ENCODE peak calls at places on chromosomes 2 and 18, in seven cellular contexts. K, O, I, H, N, F and P are unnamed samples.
A peak's percentile ranks its signal among the peaks of the same experiment; 100 is the strongest.

GRCh38 chr18:10351858-10352257 is 102.6 kb upstream of the APCDD1 start:
- DNase-seq in K (no peak), O (no peak), I (no peak), H (no peak), N (no peak), F (no peak), P (no peak)

GRCh38 chr18:7608798-7609197 is 41.7 kb downstream of the PTPRM start:
- DNase-seq in K (no peak), O (peak; percentile 54), I (no peak), H (no peak), N (no peak), F (no peak), P (no peak)

GRCh38 chr2:172288603-172289002 is 138.8 kb upstream of the ITGA6 start:
- DNase-seq in K (no peak), O (peak; percentile 47), I (no peak), H (no peak), N (no peak), F (peak; percentile 88), P (peak; percentile 9)

GRCh38 chr2:157267476-157267875 is 10.0 kb downstream of the GALNT5 start:
- DNase-seq in K (no peak), O (no peak), I (no peak), H (no peak), N (no peak), F (no peak), P (peak; percentile 7)

GRCh38 chr2:127094509-127095366 is 12.2 kb downstream of the BIN1 start:
- DNase-seq in K (peak; percentile 51), O (peak; percentile 33), I (no peak), H (no peak), N (no peak), F (peak; percentile 49), P (no peak)

GRCh38 chr2:222105046-222105445 is 193.8 kb downstream of the PAX3 start:
- DNase-seq in K (no peak), O (no peak), I (no peak), H (no peak), N (no peak), F (peak; percentile 30), P (no peak)

GRCh38 chr2:72010647-72011355 is 136.9 kb downstream of the CYP26B1 start:
- DNase-seq in K (no peak), O (no peak), I (peak; percentile 39), H (peak; percentile 12), N (no peak), F (no peak), P (no peak)

GRCh38 chr2:240966906-240967680 is 31.3 kb upstream of the SNED1 start:
- DNase-seq in K (no peak), O (no peak), I (no peak), H (peak; percentile 54), N (no peak), F (no peak), P (no peak)

GRCh38 chr2:110735366-110735765 is 3.0 kb downstream of the ACOXL start:
- DNase-seq in K (no peak), O (no peak), I (no peak), H (no peak), N (no peak), F (peak; percentile 83), P (no peak)

GRCh38 chr2:238509151-238509820 is 82.6 kb downstream of the ASB1 start:
- DNase-seq in K (peak; percentile 89), O (peak; percentile 36), I (peak; percentile 62), H (peak; percentile 55), N (no peak), F (no peak), P (no peak)

GRCh38 chr2:241051578-241052487 is 50.3 kb downstream of the MTERF4 start:
- DNase-seq in K (no peak), O (no peak), I (peak; percentile 37), H (no peak), N (no peak), F (no peak), P (peak; percentile 2)

GRCh38 chr2:135913726-135914365 is 37.6 kb upstream of the MCM6 start:
- DNase-seq in K (peak; percentile 51), O (peak; percentile 47), I (no peak), H (no peak), N (peak; percentile 73), F (peak; percentile 76), P (peak; percentile 36)

GRCh38 chr18:72995558-72995957 is 127.8 kb upstream of the NETO1 start:
- DNase-seq in K (no peak), O (no peak), I (no peak), H (no peak), N (no peak), F (peak; percentile 82), P (no peak)

GRCh38 chr2:128879161-128879560 is 560.5 kb upstream of the HS6ST1 start:
- DNase-seq in K (peak; percentile 71), O (no peak), I (peak; percentile 54), H (peak; percentile 62), N (no peak), F (no peak), P (no peak)

GRCh38 chr2:100577777-100578176 is 15.0 kb downstream of the PDCL3 start:
- DNase-seq in K (no peak), O (no peak), I (no peak), H (no peak), N (no peak), F (peak; percentile 62), P (no peak)

GRCh38 chr2:108920686-108921085 is 68.3 kb downstream of the EDAR start:
- DNase-seq in K (no peak), O (no peak), I (no peak), H (peak; percentile 17), N (no peak), F (no peak), P (no peak)

GRCh38 chr18:8699948-8700347 is 5.4 kb upstream of the MTCL1 start:
- DNase-seq in K (no peak), O (peak; percentile 27), I (no peak), H (no peak), N (no peak), F (no peak), P (no peak)

GRCh38 chr2:100161940-100162620 is 19.7 kb upstream of the AFF3 start:
- DNase-seq in K (no peak), O (no peak), I (no peak), H (no peak), N (no peak), F (no peak), P (no peak)

GRCh38 chr2:125004091-125004800 is 979.2 kb downstream of the CNTNAP5 start:
- DNase-seq in K (no peak), O (no peak), I (no peak), H (no peak), N (no peak), F (no peak), P (no peak)

GRCh38 chr2:186687774-186688173 is 6.1 kb upstream of the FAM171B start:
- DNase-seq in K (no peak), O (peak; percentile 90), I (no peak), H (no peak), N (peak; percentile 30), F (no peak), P (no peak)

GRCh38 chr2:158315803-158316413 is 140.6 kb downstream of the CCDC148 start:
- DNase-seq in K (no peak), O (no peak), I (no peak), H (no peak), N (no peak), F (no peak), P (no peak)

GRCh38 chr2:204692790-204693189 is 147.5 kb downstream of the PARD3B start:
- DNase-seq in K (no peak), O (no peak), I (no peak), H (no peak), N (no peak), F (no peak), P (no peak)

GRCh38 chr2:204696124-204696523 is 150.8 kb downstream of the PARD3B start:
- DNase-seq in K (no peak), O (no peak), I (no peak), H (no peak), N (no peak), F (no peak), P (no peak)

GRCh38 chr2:204693262-204693661 is 148.0 kb downstream of the PARD3B start:
- DNase-seq in K (no peak), O (no peak), I (no peak), H (no peak), N (no peak), F (no peak), P (no peak)

GRCh38 chr2:204695506-204695905 is 150.2 kb downstream of the PARD3B start:
- DNase-seq in K (no peak), O (peak; percentile 44), I (no peak), H (no peak), N (no peak), F (no peak), P (no peak)

GRCh38 chr2:204691911-204692510 is 146.7 kb downstream of the PARD3B start:
- DNase-seq in K (peak; percentile 81), O (peak; percentile 91), I (no peak), H (peak; percentile 40), N (peak; percentile 51), F (peak; percentile 88), P (peak; percentile 34)
- TF ChIP-seq CTCF in K (peak; percentile 91), O (peak; percentile 84), I (peak; percentile 72), H (peak; percentile 84), N (peak; percentile 86), F (peak; percentile 89), P (peak; percentile 75)

DNA sequence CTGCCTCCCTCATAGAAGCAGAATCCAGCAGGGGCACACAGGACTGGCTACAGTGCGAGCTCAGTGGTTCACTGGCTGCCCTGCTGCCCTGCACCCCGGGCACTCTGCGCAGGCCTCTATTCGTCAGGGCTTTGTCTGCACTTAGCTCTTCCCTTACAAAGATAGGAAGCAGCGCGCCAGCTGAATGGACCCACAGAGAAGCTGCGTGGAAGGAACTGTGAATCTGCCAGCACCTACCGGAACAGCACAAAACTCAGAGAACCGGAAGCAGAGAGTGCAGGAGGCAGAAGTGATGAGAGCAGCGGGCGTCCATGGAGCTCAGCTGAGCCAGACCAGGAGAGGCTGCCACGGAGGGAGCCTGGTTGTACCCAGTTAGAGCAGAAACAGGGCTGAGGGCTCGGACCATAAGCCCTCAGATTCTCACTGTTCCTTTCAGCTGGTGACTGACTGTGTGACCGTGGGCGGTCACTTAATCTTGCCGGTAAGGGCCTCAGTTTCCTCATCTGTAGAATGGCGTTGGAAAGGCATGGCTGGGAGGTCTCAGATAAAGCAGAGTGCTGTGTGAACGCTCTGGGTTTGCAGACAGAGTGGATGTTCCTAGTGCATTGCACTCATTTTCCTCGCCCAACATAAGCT is 23.1 kb upstream of the SLC66A3 start:
- DNase-seq in K (no peak), O (no peak), I (no peak), H (no peak), N (no peak), F (no peak), P (no peak)
- H3K4me2 ChIP-seq in K (no peak overlapping the region), O (no peak overlapping the region), I (peak overlapping the region; percentile 82), H (no peak overlapping the region), N (peak overlapping the region; percentile 46), F (peak overlapping the region; percentile 89), P (peak overlapping the region; percentile 80)

DNA sequence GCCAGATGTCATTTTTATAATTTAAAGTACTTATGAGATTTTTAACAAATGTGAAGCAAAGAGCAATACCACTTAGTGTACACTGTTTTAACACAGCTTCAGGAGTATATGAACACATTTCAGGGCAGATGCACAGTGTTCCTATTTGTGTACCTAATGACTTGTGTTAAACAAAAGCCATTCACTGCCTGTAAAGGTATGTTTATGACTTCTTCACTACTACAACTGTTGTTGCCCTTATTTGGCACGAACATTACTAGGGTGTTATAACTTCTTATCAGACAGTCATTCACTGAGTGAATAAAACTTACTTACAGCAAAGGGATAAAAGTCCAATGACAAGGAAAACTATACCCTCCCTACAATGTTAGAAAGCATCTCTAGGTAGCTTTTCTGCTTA is 85.4 kb upstream of the CAVIN2 start:
- DNase-seq in K (no peak), O (no peak), I (no peak), H (no peak), N (no peak), F (no peak), P (no peak)
- H2AFZ ChIP-seq in K (no peak overlapping the region), O (no peak overlapping the region), I (no peak overlapping the region), H (no peak overlapping the region), N (no peak overlapping the region), F (no peak overlapping the region), P (no peak overlapping the region)

GRCh38 chr2:81901017-81901416 is 1596.5 kb upstream of the LRRTM1 start:
- DNase-seq in K (peak; percentile 9), O (no peak), I (no peak), H (no peak), N (peak; percentile 1), F (peak; percentile 54), P (no peak)
- TF ChIP-seq CTCF in K (peak; percentile 54), O (no peak), I (peak; percentile 30), H (peak; percentile 65), N (peak; percentile 42), F (peak; percentile 63), P (peak; percentile 15)